ENCODE peak calls at places on chromosomes 16 and 17, in five cellular contexts. One of them, this sample, is unnamed.
A peak's percentile ranks its signal among the peaks of the same experiment; 100 is the strongest.

GRCh38 chr17:59298512-59298911 is 32.9 kb upstream of the YPEL2 start:
- DNase-seq in cardiac fibroblast: no peak
- DNase-seq in kidney: no peak
- DNase-seq in osteocyte: no peak
- DNase-seq in neural progenitor cell: no peak
- DNase-seq in this sample: no peak

GRCh38 chr17:336110-337021 is 16.2 kb downstream of the RPH3AL start:
- DNase-seq in osteocyte: no peak
- DNase-seq in cardiac fibroblast: no peak
- DNase-seq in neural progenitor cell: peak; percentile 56
- DNase-seq in kidney: peak; percentile 93
- DNase-seq in this sample: no peak

GRCh38 chr17:34852141-34852540 is 109.1 kb downstream of the CCT6B start:
- DNase-seq in cardiac fibroblast: no peak
- DNase-seq in osteocyte: no peak
- DNase-seq in neural progenitor cell: no peak
- DNase-seq in kidney: no peak
- DNase-seq in this sample: no peak

GRCh38 chr17:40015998-40016691 is 905 bp downstream of the CSF3 start:
- DNase-seq in cardiac fibroblast: no peak
- DNase-seq in kidney: no peak
- DNase-seq in osteocyte: no peak
- DNase-seq in neural progenitor cell: no peak
- DNase-seq in this sample: no peak

GRCh38 chr16:67882374-67883145 is 2.1 kb upstream of the NRN1L start:
- DNase-seq in neural progenitor cell: no peak
- DNase-seq in cardiac fibroblast: peak; percentile 42
- DNase-seq in osteocyte: no peak
- DNase-seq in kidney: no peak
- DNase-seq in this sample: no peak

GRCh38 chr17:72122336-72122667 is 1.5 kb downstream of the SOX9 start:
- DNase-seq in cardiac fibroblast: no peak
- DNase-seq in kidney: no peak
- DNase-seq in osteocyte: no peak
- DNase-seq in neural progenitor cell: no peak
- DNase-seq in this sample: no peak

GRCh38 chr17:80855968-80856862 is 135.4 kb upstream of the CHMP6 start:
- DNase-seq in neural progenitor cell: no peak
- DNase-seq in osteocyte: peak; percentile 93
- DNase-seq in cardiac fibroblast: peak; percentile 89
- DNase-seq in kidney: peak; percentile 83
- DNase-seq in this sample: no peak

GRCh38 chr16:15857779-15858560 is 1.1 kb upstream of the MYH11 start:
- DNase-seq in kidney: peak; percentile 83
- DNase-seq in neural progenitor cell: peak; percentile 73
- DNase-seq in cardiac fibroblast: peak; percentile 31
- DNase-seq in osteocyte: peak; percentile 85
- DNase-seq in this sample: peak; percentile 22

GRCh38 chr17:82267575-82268379 is 5.7 kb downstream of the CSNK1D start:
- DNase-seq in neural progenitor cell: no peak
- DNase-seq in kidney: peak; percentile 95
- DNase-seq in cardiac fibroblast: peak; percentile 94
- DNase-seq in osteocyte: peak; percentile 91
- DNase-seq in this sample: no peak

GRCh38 chr16:4358831-4359561 is 7.9 kb upstream of the PAM16 start:
- DNase-seq in osteocyte: no peak
- DNase-seq in neural progenitor cell: peak; percentile 88
- DNase-seq in cardiac fibroblast: peak; percentile 54
- DNase-seq in kidney: peak; percentile 88
- DNase-seq in this sample: peak; percentile 86

GRCh38 chr17:12256380-12256995 is 235.8 kb downstream of the MAP2K4 start:
- DNase-seq in kidney: no peak
- DNase-seq in osteocyte: no peak
- DNase-seq in cardiac fibroblast: peak; percentile 75
- DNase-seq in neural progenitor cell: peak; percentile 64
- DNase-seq in this sample: peak; percentile 23

GRCh38 chr17:1182831-1183578 is 3.2 kb upstream of the ABR start:
- DNase-seq in kidney: peak; percentile 72
- DNase-seq in osteocyte: no peak
- DNase-seq in cardiac fibroblast: no peak
- DNase-seq in neural progenitor cell: peak; percentile 75
- DNase-seq in this sample: no peak

GRCh38 chr16:2790631-2791030 is 3.3 kb upstream of the PRSS33 start:
- DNase-seq in cardiac fibroblast: no peak
- DNase-seq in kidney: no peak
- DNase-seq in osteocyte: no peak
- DNase-seq in neural progenitor cell: no peak
- DNase-seq in this sample: no peak

GRCh38 chr17:1958134-1958881 is 66.8 kb downstream of the RTN4RL1 start:
- DNase-seq in osteocyte: no peak
- DNase-seq in kidney: no peak
- DNase-seq in neural progenitor cell: no peak
- DNase-seq in cardiac fibroblast: peak; percentile 38
- DNase-seq in this sample: peak; percentile 80

GRCh38 chr17:28188841-28189263 is 130.1 kb upstream of the TMEM97 start:
- DNase-seq in osteocyte: no peak
- DNase-seq in neural progenitor cell: no peak
- DNase-seq in kidney: no peak
- DNase-seq in cardiac fibroblast: no peak
- DNase-seq in this sample: no peak

GRCh38 chr17:40310882-40311391 is 2.0 kb downstream of the RARA start:
- DNase-seq in cardiac fibroblast: no peak
- DNase-seq in osteocyte: no peak
- DNase-seq in kidney: peak; percentile 73
- DNase-seq in neural progenitor cell: peak; percentile 62
- DNase-seq in this sample: no peak

GRCh38 chr17:80981062-80981902 is 10.4 kb upstream of the CHMP6 start:
- DNase-seq in kidney: no peak
- DNase-seq in neural progenitor cell: peak; percentile 83
- DNase-seq in cardiac fibroblast: no peak
- DNase-seq in osteocyte: no peak
- DNase-seq in this sample: peak; percentile 75

DNA sequence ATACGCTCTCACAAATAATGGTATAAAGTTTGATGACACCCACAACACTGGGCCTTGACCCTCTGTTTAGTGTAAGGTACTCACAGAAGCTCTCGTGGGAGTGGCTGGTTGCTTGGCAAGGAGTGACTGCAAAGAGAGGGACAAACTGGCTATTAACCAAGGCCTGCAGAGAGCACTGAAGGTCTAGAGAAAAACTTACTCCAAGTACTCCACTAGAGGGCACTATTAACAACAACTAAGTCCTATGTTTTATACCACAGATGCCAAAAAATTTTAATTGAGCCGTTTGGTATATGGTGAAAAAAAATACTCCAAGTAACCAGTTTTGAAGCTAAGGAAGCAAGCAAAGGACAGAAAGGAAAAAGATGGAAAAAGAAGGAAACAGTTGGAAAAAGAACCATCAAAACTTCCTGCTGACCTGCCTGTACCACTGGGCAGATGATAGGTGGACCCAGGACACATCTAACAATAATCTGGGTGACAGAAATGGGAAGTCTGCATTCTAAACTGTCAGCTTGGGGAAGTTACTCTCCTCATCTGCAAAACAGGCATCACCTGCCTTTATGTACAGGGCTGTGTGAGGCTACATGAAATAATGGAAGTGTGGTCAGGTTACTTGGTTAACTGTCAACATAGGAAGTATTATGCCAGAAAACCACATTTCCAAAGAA is 23.2 kb downstream of the DYNC1LI2 start:
- DNase-seq in neural progenitor cell: peak; percentile 65
- DNase-seq in kidney: no peak
- DNase-seq in cardiac fibroblast: peak; percentile 86
- DNase-seq in osteocyte: no peak
- DNase-seq in this sample: no peak
- TF ChIP-seq CTCF in neural progenitor cell: peak; percentile 75
- TF ChIP-seq CTCF in kidney: peak; percentile 52
- TF ChIP-seq CTCF in cardiac fibroblast: peak; percentile 42
- TF ChIP-seq CTCF in osteocyte: peak; percentile 74
- TF ChIP-seq CTCF in this sample: peak; percentile 82

DNA sequence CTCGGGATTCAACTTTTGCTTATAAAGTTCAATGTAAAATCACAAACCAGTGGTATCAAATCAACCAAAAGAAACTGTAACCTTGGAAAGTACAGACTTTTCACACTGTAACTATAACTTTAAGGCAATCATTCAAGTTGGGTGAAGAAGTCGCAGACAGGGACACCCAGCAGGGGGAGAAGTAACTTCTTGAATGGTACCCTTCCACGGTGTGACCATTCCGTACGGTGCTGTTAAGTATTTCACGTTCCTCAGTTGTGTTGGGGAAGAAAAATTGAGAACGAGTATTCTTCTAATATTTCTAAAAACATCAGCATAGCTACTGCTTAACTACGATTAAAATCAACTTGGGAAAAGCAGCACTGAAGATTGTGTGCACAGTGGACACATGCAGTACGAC is 55.8 kb downstream of the MYH10 start:
- DNase-seq in osteocyte: no peak
- DNase-seq in kidney: no peak
- DNase-seq in cardiac fibroblast: peak; percentile 43
- DNase-seq in neural progenitor cell: no peak
- DNase-seq in this sample: no peak
- TF ChIP-seq CTCF in osteocyte: peak; percentile 30
- TF ChIP-seq CTCF in kidney: peak; percentile 13
- TF ChIP-seq CTCF in cardiac fibroblast: peak; percentile 25
- TF ChIP-seq CTCF in neural progenitor cell: peak; percentile 14
- TF ChIP-seq CTCF in this sample: no peak

GRCh38 chr17:19867094-19867653 is 562 bp downstream of the ULK2 start:
- DNase-seq in kidney: peak; percentile 78
- DNase-seq in neural progenitor cell: peak; percentile 88
- DNase-seq in cardiac fibroblast: peak; percentile 69
- DNase-seq in osteocyte: peak; percentile 88
- DNase-seq in this sample: peak; percentile 77

GRCh38 chr17:19867654-19868395 is at the start of gene ULK2:
- DNase-seq in kidney: peak; percentile 84
- DNase-seq in osteocyte: peak; percentile 90
- DNase-seq in neural progenitor cell: peak; percentile 89
- DNase-seq in cardiac fibroblast: peak; percentile 86
- DNase-seq in this sample: peak; percentile 82
- TF ChIP-seq CTCF in kidney: no peak
- TF ChIP-seq CTCF in osteocyte: peak; percentile 11
- TF ChIP-seq CTCF in neural progenitor cell: peak; percentile 25
- TF ChIP-seq CTCF in cardiac fibroblast: no peak
- TF ChIP-seq CTCF in this sample: no peak

GRCh38 chr17:45308016-45308365 is 8.8 kb downstream of the MAP3K14 start:
- DNase-seq in cardiac fibroblast: no peak
- DNase-seq in kidney: no peak
- DNase-seq in osteocyte: no peak
- DNase-seq in neural progenitor cell: no peak
- DNase-seq in this sample: no peak

GRCh38 chr17:45307290-45308015 is 9.4 kb downstream of the MAP3K14 start:
- DNase-seq in neural progenitor cell: no peak
- DNase-seq in kidney: no peak
- DNase-seq in cardiac fibroblast: peak; percentile 93
- DNase-seq in osteocyte: no peak
- DNase-seq in this sample: no peak

GRCh38 chr17:45305532-45306087 is 11.2 kb downstream of the MAP3K14 start:
- DNase-seq in cardiac fibroblast: peak; percentile 52
- DNase-seq in osteocyte: no peak
- DNase-seq in neural progenitor cell: no peak
- DNase-seq in kidney: no peak
- DNase-seq in this sample: no peak

GRCh38 chr17:45306094-45306493 is 10.7 kb downstream of the MAP3K14 start:
- DNase-seq in neural progenitor cell: no peak
- DNase-seq in cardiac fibroblast: no peak
- DNase-seq in osteocyte: no peak
- DNase-seq in kidney: no peak
- DNase-seq in this sample: no peak

GRCh38 chr17:45306623-45307022 is 10.2 kb downstream of the MAP3K14 start:
- DNase-seq in osteocyte: no peak
- DNase-seq in cardiac fibroblast: no peak
- DNase-seq in kidney: no peak
- DNase-seq in neural progenitor cell: no peak
- DNase-seq in this sample: no peak
- TF ChIP-seq CTCF in osteocyte: no peak
- TF ChIP-seq CTCF in cardiac fibroblast: no peak
- TF ChIP-seq CTCF in kidney: no peak
- TF ChIP-seq CTCF in neural progenitor cell: peak; percentile 30
- TF ChIP-seq CTCF in this sample: no peak

GRCh38 chr16:82295306-82296201 is 125.5 kb upstream of the MPHOSPH6 start:
- DNase-seq in kidney: no peak
- DNase-seq in neural progenitor cell: no peak
- DNase-seq in cardiac fibroblast: no peak
- DNase-seq in osteocyte: no peak
- DNase-seq in this sample: no peak

GRCh38 chr16:82298472-82298871 is 128.4 kb upstream of the MPHOSPH6 start:
- DNase-seq in osteocyte: no peak
- DNase-seq in neural progenitor cell: no peak
- DNase-seq in cardiac fibroblast: no peak
- DNase-seq in kidney: no peak
- DNase-seq in this sample: no peak

GRCh38 chr16:82287948-82288347 is 117.9 kb upstream of the MPHOSPH6 start:
- DNase-seq in kidney: no peak
- DNase-seq in cardiac fibroblast: no peak
- DNase-seq in neural progenitor cell: no peak
- DNase-seq in osteocyte: no peak
- DNase-seq in this sample: no peak

GRCh38 chr16:82294874-82295273 is 124.8 kb upstream of the MPHOSPH6 start:
- DNase-seq in kidney: no peak
- DNase-seq in osteocyte: no peak
- DNase-seq in neural progenitor cell: no peak
- DNase-seq in cardiac fibroblast: no peak
- DNase-seq in this sample: no peak

DNA sequence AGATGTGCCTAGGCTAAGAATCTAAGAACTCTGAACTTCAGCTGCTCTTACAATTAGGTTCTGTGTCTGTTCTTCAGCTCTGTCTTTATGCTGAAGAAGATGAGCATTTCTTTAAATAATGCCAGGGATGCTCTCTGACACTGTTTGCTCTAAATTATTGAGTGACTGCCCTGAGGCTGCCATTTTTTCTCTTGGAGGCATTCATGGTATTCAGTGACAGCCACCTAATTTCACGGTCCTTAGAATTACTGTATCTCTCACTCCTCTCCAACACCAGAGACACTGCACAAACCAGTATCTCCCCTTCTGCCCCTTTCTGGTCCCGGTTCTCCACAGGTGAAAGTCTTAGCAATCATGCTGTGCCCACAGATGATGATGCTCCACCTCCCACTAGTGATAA is 123.6 kb upstream of the MPHOSPH6 start:
- DNase-seq in osteocyte: no peak
- DNase-seq in neural progenitor cell: no peak
- DNase-seq in cardiac fibroblast: no peak
- DNase-seq in kidney: no peak
- DNase-seq in this sample: no peak
- TF ChIP-seq CTCF in osteocyte: no peak
- TF ChIP-seq CTCF in neural progenitor cell: no peak
- TF ChIP-seq CTCF in cardiac fibroblast: no peak
- TF ChIP-seq CTCF in kidney: no peak
- TF ChIP-seq CTCF in this sample: no peak

GRCh38 chr16:58733671-58734458 is at the start of gene GOT2:
- DNase-seq in neural progenitor cell: peak; percentile 91
- DNase-seq in cardiac fibroblast: peak; percentile 90
- DNase-seq in osteocyte: peak; percentile 95
- DNase-seq in kidney: peak; percentile 93
- DNase-seq in this sample: peak; percentile 90
- TF ChIP-seq CTCF in neural progenitor cell: peak; percentile 85
- TF ChIP-seq CTCF in cardiac fibroblast: peak; percentile 53
- TF ChIP-seq CTCF in osteocyte: peak; percentile 94
- TF ChIP-seq CTCF in kidney: peak; percentile 88
- TF ChIP-seq CTCF in this sample: peak; percentile 81

This sample was measured in glutamatergic neuron.